ENCODE peak calls at places on chromosomes 11 and 22, in nine cellular contexts. One of them, this sample, is unnamed.

GRCh38 chr11:114925591-114925990 is 247.3 kb downstream of the NXPE2 start:
- DNase-seq in stomach: no peak
- DNase-seq in HL-60: no peak
- DNase-seq in left ventricle myocardium inferior: no peak
- DNase-seq in GM12864: no peak
- DNase-seq in brain microvascular endothelial cell: no peak
- DNase-seq in fibroblast of mammary gland: no peak
- DNase-seq in PC-3: no peak
- DNase-seq in HCT116: no peak
- DNase-seq in this sample: no peak

GRCh38 chr11:39541945-39542351 is 1917.5 kb downstream of the LRRC4C start:
- DNase-seq in left ventricle myocardium inferior: no peak
- DNase-seq in stomach: peak
- DNase-seq in fibroblast of mammary gland: no peak
- DNase-seq in HCT116: no peak
- DNase-seq in GM12864: no peak
- DNase-seq in brain microvascular endothelial cell: no peak
- DNase-seq in PC-3: peak
- DNase-seq in HL-60: no peak
- DNase-seq in this sample: no peak

GRCh38 chr11:35141538-35141937 is 2.6 kb downstream of the CD44 start:
- DNase-seq in left ventricle myocardium inferior: peak
- DNase-seq in HCT116: no peak
- DNase-seq in GM12864: no peak
- DNase-seq in stomach: peak
- DNase-seq in brain microvascular endothelial cell: no peak
- DNase-seq in PC-3: peak
- DNase-seq in fibroblast of mammary gland: no peak
- DNase-seq in HL-60: no peak
- DNase-seq in this sample: peak

GRCh38 chr22:47659467-47660302 is 897.2 kb downstream of the TBC1D22A start:
- DNase-seq in HCT116: no peak
- DNase-seq in HL-60: no peak
- DNase-seq in fibroblast of mammary gland: no peak
- DNase-seq in brain microvascular endothelial cell: no peak
- DNase-seq in stomach: no peak
- DNase-seq in left ventricle myocardium inferior: no peak
- DNase-seq in PC-3: no peak
- DNase-seq in GM12864: no peak
- DNase-seq in this sample: peak

GRCh38 chr11:70061734-70062133 is 16.4 kb upstream of the ANO1 start:
- DNase-seq in fibroblast of mammary gland: no peak
- DNase-seq in PC-3: no peak
- DNase-seq in HCT116: no peak
- DNase-seq in GM12864: no peak
- DNase-seq in left ventricle myocardium inferior: no peak
- DNase-seq in brain microvascular endothelial cell: no peak
- DNase-seq in HL-60: no peak
- DNase-seq in stomach: no peak
- DNase-seq in this sample: peak

GRCh38 chr11:120331301-120331966 is 4.8 kb upstream of the ARHGEF12 start:
- DNase-seq in HL-60: no peak
- DNase-seq in fibroblast of mammary gland: peak
- DNase-seq in GM12864: no peak
- DNase-seq in brain microvascular endothelial cell: peak
- DNase-seq in PC-3: peak
- DNase-seq in HCT116: no peak
- DNase-seq in left ventricle myocardium inferior: peak
- DNase-seq in stomach: peak
- DNase-seq in this sample: no peak

GRCh38 chr11:46918087-46918751 is at the start of gene LRP4:
- DNase-seq in stomach: peak
- DNase-seq in GM12864: no peak
- DNase-seq in HL-60: no peak
- DNase-seq in left ventricle myocardium inferior: peak
- DNase-seq in PC-3: no peak
- DNase-seq in fibroblast of mammary gland: no peak
- DNase-seq in HCT116: no peak
- DNase-seq in brain microvascular endothelial cell: no peak
- DNase-seq in this sample: no peak

GRCh38 chr11:1138053-1138452 is 19.7 kb upstream of the MUC5AC start:
- DNase-seq in brain microvascular endothelial cell: peak
- DNase-seq in HL-60: no peak
- DNase-seq in PC-3: peak
- DNase-seq in HCT116: no peak
- DNase-seq in GM12864: no peak
- DNase-seq in left ventricle myocardium inferior: no peak
- DNase-seq in fibroblast of mammary gland: peak
- DNase-seq in stomach: no peak
- DNase-seq in this sample: no peak

GRCh38 chr11:1297576-1298473 is 11.6 kb downstream of the TOLLIP start:
- DNase-seq in PC-3: no peak
- DNase-seq in HL-60: no peak
- DNase-seq in fibroblast of mammary gland: no peak
- DNase-seq in HCT116: no peak
- DNase-seq in GM12864: no peak
- DNase-seq in stomach: peak
- DNase-seq in brain microvascular endothelial cell: no peak
- DNase-seq in left ventricle myocardium inferior: no peak
- DNase-seq in this sample: no peak

GRCh38 chr11:72814831-72815618 is 814 bp downstream of the ATG16L2 start:
- DNase-seq in left ventricle myocardium inferior: no peak
- DNase-seq in brain microvascular endothelial cell: peak
- DNase-seq in PC-3: peak
- DNase-seq in fibroblast of mammary gland: peak
- DNase-seq in stomach: no peak
- DNase-seq in HL-60: no peak
- DNase-seq in GM12864: no peak
- DNase-seq in HCT116: peak
- DNase-seq in this sample: no peak

GRCh38 chr11:134949121-134949591 is 537.1 kb upstream of the B3GAT1 start:
- DNase-seq in GM12864: no peak
- DNase-seq in stomach: no peak
- DNase-seq in HL-60: no peak
- DNase-seq in HCT116: peak
- DNase-seq in fibroblast of mammary gland: peak
- DNase-seq in PC-3: peak
- DNase-seq in brain microvascular endothelial cell: peak
- DNase-seq in left ventricle myocardium inferior: no peak
- DNase-seq in this sample: peak

GRCh38 chr22:22880645-22881044 is 7.0 kb upstream of the IGLL5 start:
- DNase-seq in HL-60: no peak
- DNase-seq in HCT116: no peak
- DNase-seq in GM12864: no peak
- DNase-seq in PC-3: no peak
- DNase-seq in stomach: no peak
- DNase-seq in left ventricle myocardium inferior: no peak
- DNase-seq in brain microvascular endothelial cell: no peak
- DNase-seq in fibroblast of mammary gland: no peak
- DNase-seq in this sample: no peak

GRCh38 chr22:22879675-22880029 is 8.0 kb upstream of the IGLL5 start:
- DNase-seq in HCT116: no peak
- DNase-seq in fibroblast of mammary gland: no peak
- DNase-seq in left ventricle myocardium inferior: no peak
- DNase-seq in GM12864: no peak
- DNase-seq in stomach: no peak
- DNase-seq in PC-3: no peak
- DNase-seq in HL-60: no peak
- DNase-seq in brain microvascular endothelial cell: no peak
- DNase-seq in this sample: no peak

GRCh38 chr22:22878211-22878570 is 9.4 kb upstream of the IGLL5 start:
- DNase-seq in PC-3: no peak
- DNase-seq in fibroblast of mammary gland: no peak
- DNase-seq in left ventricle myocardium inferior: no peak
- DNase-seq in HL-60: no peak
- DNase-seq in stomach: no peak
- DNase-seq in GM12864: no peak
- DNase-seq in HCT116: no peak
- DNase-seq in brain microvascular endothelial cell: no peak
- DNase-seq in this sample: no peak

GRCh38 chr22:22878801-22879674 is 8.6 kb upstream of the IGLL5 start:
- DNase-seq in HL-60: no peak
- DNase-seq in PC-3: peak
- DNase-seq in left ventricle myocardium inferior: no peak
- DNase-seq in fibroblast of mammary gland: no peak
- DNase-seq in stomach: no peak
- DNase-seq in brain microvascular endothelial cell: no peak
- DNase-seq in HCT116: no peak
- DNase-seq in GM12864: no peak
- DNase-seq in this sample: no peak

GRCh38 chr22:22877523-22878210 is 9.9 kb upstream of the IGLL5 start:
- DNase-seq in stomach: peak
- DNase-seq in HCT116: peak
- DNase-seq in HL-60: no peak
- DNase-seq in brain microvascular endothelial cell: peak
- DNase-seq in fibroblast of mammary gland: peak
- DNase-seq in GM12864: no peak
- DNase-seq in left ventricle myocardium inferior: peak
- DNase-seq in PC-3: peak
- DNase-seq in this sample: no peak
- TF ChIP-seq CTCF in stomach: peak
- TF ChIP-seq CTCF in HCT116: peak
- TF ChIP-seq CTCF in HL-60: peak
- TF ChIP-seq CTCF in brain microvascular endothelial cell: peak
- TF ChIP-seq CTCF in fibroblast of mammary gland: peak
- TF ChIP-seq CTCF in GM12864: peak
- TF ChIP-seq CTCF in left ventricle myocardium inferior: peak
- TF ChIP-seq CTCF in PC-3: peak
- TF ChIP-seq CTCF in this sample: peak

GRCh38 chr11:44568706-44569473 is 3.4 kb downstream of the CD82 start:
- DNase-seq in brain microvascular endothelial cell: peak
- DNase-seq in GM12864: no peak
- DNase-seq in PC-3: peak
- DNase-seq in HCT116: no peak
- DNase-seq in left ventricle myocardium inferior: peak
- DNase-seq in HL-60: peak
- DNase-seq in stomach: peak
- DNase-seq in fibroblast of mammary gland: peak
- DNase-seq in this sample: peak
- H3K4me3 ChIP-seq in brain microvascular endothelial cell: no peak
- H3K4me3 ChIP-seq in GM12864: peak
- H3K4me3 ChIP-seq in PC-3: no peak
- H3K4me3 ChIP-seq in HCT116: no peak
- H3K4me3 ChIP-seq in left ventricle myocardium inferior: peak
- H3K4me3 ChIP-seq in HL-60: no peak
- H3K4me3 ChIP-seq in stomach: no peak
- H3K4me3 ChIP-seq in fibroblast of mammary gland: no peak
- H3K4me3 ChIP-seq in this sample: no peak

GRCh38 chr11:130032931-130033330 is 30.3 kb upstream of the PRDM10 start:
- DNase-seq in HL-60: no peak
- DNase-seq in left ventricle myocardium inferior: no peak
- DNase-seq in HCT116: no peak
- DNase-seq in brain microvascular endothelial cell: no peak
- DNase-seq in fibroblast of mammary gland: no peak
- DNase-seq in PC-3: no peak
- DNase-seq in stomach: no peak
- DNase-seq in GM12864: no peak
- DNase-seq in this sample: no peak

GRCh38 chr11:130029137-130029536 is 26.5 kb upstream of the PRDM10 start:
- DNase-seq in left ventricle myocardium inferior: no peak
- DNase-seq in GM12864: no peak
- DNase-seq in HL-60: no peak
- DNase-seq in PC-3: peak
- DNase-seq in brain microvascular endothelial cell: no peak
- DNase-seq in HCT116: no peak
- DNase-seq in fibroblast of mammary gland: no peak
- DNase-seq in stomach: no peak
- DNase-seq in this sample: no peak

GRCh38 chr11:130031945-130032344 is 29.3 kb upstream of the PRDM10 start:
- DNase-seq in HL-60: no peak
- DNase-seq in GM12864: no peak
- DNase-seq in HCT116: no peak
- DNase-seq in fibroblast of mammary gland: no peak
- DNase-seq in PC-3: no peak
- DNase-seq in left ventricle myocardium inferior: no peak
- DNase-seq in stomach: no peak
- DNase-seq in brain microvascular endothelial cell: no peak
- DNase-seq in this sample: no peak

GRCh38 chr11:130025371-130025770 is 22.7 kb upstream of the PRDM10 start:
- DNase-seq in fibroblast of mammary gland: no peak
- DNase-seq in GM12864: no peak
- DNase-seq in stomach: no peak
- DNase-seq in HL-60: no peak
- DNase-seq in brain microvascular endothelial cell: no peak
- DNase-seq in left ventricle myocardium inferior: no peak
- DNase-seq in PC-3: peak
- DNase-seq in HCT116: no peak
- DNase-seq in this sample: no peak

GRCh38 chr11:130031056-130031455 is 28.4 kb upstream of the PRDM10 start:
- DNase-seq in stomach: no peak
- DNase-seq in brain microvascular endothelial cell: no peak
- DNase-seq in GM12864: no peak
- DNase-seq in fibroblast of mammary gland: no peak
- DNase-seq in left ventricle myocardium inferior: no peak
- DNase-seq in HL-60: no peak
- DNase-seq in HCT116: no peak
- DNase-seq in PC-3: no peak
- DNase-seq in this sample: no peak
- TF ChIP-seq CTCF in stomach: no peak
- TF ChIP-seq CTCF in brain microvascular endothelial cell: no peak
- TF ChIP-seq CTCF in GM12864: no peak
- TF ChIP-seq CTCF in fibroblast of mammary gland: no peak
- TF ChIP-seq CTCF in left ventricle myocardium inferior: no peak
- TF ChIP-seq CTCF in HL-60: no peak
- TF ChIP-seq CTCF in HCT116: no peak
- TF ChIP-seq CTCF in PC-3: no peak
- TF ChIP-seq CTCF in this sample: no peak

GRCh38 chr11:121478895-121479281 is 26.1 kb upstream of the SORL1-AS1 start:
- DNase-seq in fibroblast of mammary gland: no peak
- DNase-seq in stomach: no peak
- DNase-seq in HL-60: no peak
- DNase-seq in left ventricle myocardium inferior: no peak
- DNase-seq in HCT116: no peak
- DNase-seq in brain microvascular endothelial cell: no peak
- DNase-seq in GM12864: no peak
- DNase-seq in PC-3: no peak
- DNase-seq in this sample: no peak

GRCh38 chr11:121478226-121478894 is 25.6 kb upstream of the SORL1-AS1 start:
- DNase-seq in stomach: peak
- DNase-seq in GM12864: no peak
- DNase-seq in HCT116: no peak
- DNase-seq in fibroblast of mammary gland: no peak
- DNase-seq in brain microvascular endothelial cell: no peak
- DNase-seq in PC-3: peak
- DNase-seq in HL-60: no peak
- DNase-seq in left ventricle myocardium inferior: no peak
- DNase-seq in this sample: no peak

GRCh38 chr11:121479839-121480238 is 27.1 kb upstream of the SORL1-AS1 start:
- DNase-seq in stomach: no peak
- DNase-seq in HCT116: no peak
- DNase-seq in brain microvascular endothelial cell: no peak
- DNase-seq in HL-60: no peak
- DNase-seq in PC-3: peak
- DNase-seq in fibroblast of mammary gland: no peak
- DNase-seq in left ventricle myocardium inferior: no peak
- DNase-seq in GM12864: no peak
- DNase-seq in this sample: no peak

GRCh38 chr11:121476379-121477032 is 23.7 kb upstream of the SORL1-AS1 start:
- DNase-seq in HL-60: no peak
- DNase-seq in stomach: no peak
- DNase-seq in GM12864: no peak
- DNase-seq in brain microvascular endothelial cell: no peak
- DNase-seq in left ventricle myocardium inferior: no peak
- DNase-seq in PC-3: peak
- DNase-seq in HCT116: no peak
- DNase-seq in fibroblast of mammary gland: no peak
- DNase-seq in this sample: no peak

GRCh38 chr11:121479355-121479754 is 26.6 kb upstream of the SORL1-AS1 start:
- DNase-seq in HCT116: no peak
- DNase-seq in brain microvascular endothelial cell: no peak
- DNase-seq in stomach: no peak
- DNase-seq in left ventricle myocardium inferior: no peak
- DNase-seq in GM12864: no peak
- DNase-seq in fibroblast of mammary gland: no peak
- DNase-seq in HL-60: no peak
- DNase-seq in PC-3: no peak
- DNase-seq in this sample: no peak
- H3K4me3 ChIP-seq in HCT116: no peak
- H3K4me3 ChIP-seq in brain microvascular endothelial cell: no peak
- H3K4me3 ChIP-seq in stomach: no peak
- H3K4me3 ChIP-seq in left ventricle myocardium inferior: no peak
- H3K4me3 ChIP-seq in GM12864: no peak
- H3K4me3 ChIP-seq in fibroblast of mammary gland: no peak
- H3K4me3 ChIP-seq in HL-60: no peak
- H3K4me3 ChIP-seq in PC-3: no peak
- H3K4me3 ChIP-seq in this sample: no peak

This sample was measured in esophagus muscularis mucosa.